ENCODE peak calls at places on chromosome 5, in eight cellular contexts. W, T, G, V, I, D, B and Q are unnamed samples.

GRCh38 chr5:56983593-56984361 is 31.9 kb upstream of the MIER3 start:
- DNase-seq in W (no peak), T (no peak), G (no peak), V (no peak), I (no peak), D (peak; percentile 11), B (no peak), Q (no peak)

GRCh38 chr5:111603446-111603827 is 91.1 kb upstream of the STARD4 start:
- DNase-seq in W (peak; percentile 88), T (peak; percentile 37), G (no peak), V (no peak), I (no peak), D (peak; percentile 37), B (no peak), Q (no peak)

GRCh38 chr5:175253597-175253996 is 190.4 kb downstream of the DRD1 start:
- DNase-seq in W (peak; percentile 39), T (no peak), G (no peak), V (no peak), I (no peak), D (no peak), B (no peak), Q (no peak)

GRCh38 chr5:54753034-54753433 is 232.4 kb downstream of the ESM1 start:
- DNase-seq in W (peak; percentile 88), T (peak; percentile 81), G (no peak), V (no peak), I (no peak), D (no peak), B (no peak), Q (peak; percentile 25)

GRCh38 chr5:142725231-142726187 is 39.6 kb upstream of the FGF1 start:
- DNase-seq in W (no peak), T (no peak), G (no peak), V (no peak), I (no peak), D (no peak), B (no peak), Q (no peak)

GRCh38 chr5:107808671-107809137 is 138.0 kb upstream of the EFNA5 start:
- DNase-seq in W (peak; percentile 12), T (no peak), G (no peak), V (peak; percentile 96), I (peak; percentile 87), D (peak; percentile 88), B (no peak), Q (no peak)

GRCh38 chr5:149785341-149785740 is 55.2 kb downstream of the PPARGC1B start:
- DNase-seq in W (no peak), T (no peak), G (no peak), V (no peak), I (no peak), D (no peak), B (no peak), Q (no peak)

GRCh38 chr5:17928571-17928970 is 294.3 kb downstream of the TAF11L14 start:
- DNase-seq in W (peak; percentile 7), T (peak; percentile 64), G (no peak), V (no peak), I (no peak), D (no peak), B (no peak), Q (no peak)

GRCh38 chr5:174371600-174372094 is 326.1 kb downstream of the NSG2 start:
- DNase-seq in W (peak; percentile 89), T (no peak), G (no peak), V (no peak), I (no peak), D (peak; percentile 50), B (no peak), Q (no peak)

GRCh38 chr5:79793304-79793703 is 103.7 kb downstream of the CMYA5 start:
- DNase-seq in W (peak; percentile 10), T (no peak), G (no peak), V (no peak), I (no peak), D (no peak), B (no peak), Q (no peak)

GRCh38 chr5:122971333-122971732 is 65.2 kb downstream of the PPIC start:
- DNase-seq in W (no peak), T (no peak), G (no peak), V (no peak), I (no peak), D (no peak), B (no peak), Q (no peak)

GRCh38 chr5:96483878-96484277 is 50.8 kb upstream of the PCSK1 start:
- DNase-seq in W (peak; percentile 58), T (peak; percentile 24), G (no peak), V (no peak), I (no peak), D (peak; percentile 69), B (no peak), Q (no peak)

GRCh38 chr5:111238826-111239225 is 14.6 kb downstream of the CAMK4 start:
- DNase-seq in W (no peak), T (no peak), G (no peak), V (no peak), I (no peak), D (no peak), B (no peak), Q (no peak)

GRCh38 chr5:15483348-15484090 is 16.5 kb upstream of the FBXL7 start:
- DNase-seq in W (peak; percentile 17), T (peak; percentile 33), G (no peak), V (no peak), I (no peak), D (peak; percentile 11), B (no peak), Q (no peak)

GRCh38 chr5:1008451-1009358 is at the start of gene NKD2:
- DNase-seq in W (no peak), T (peak; percentile 59), G (peak; percentile 5), V (no peak), I (no peak), D (peak; percentile 81), B (peak; percentile 25), Q (no peak)

GRCh38 chr5:148932355-148932935 is 106.0 kb downstream of the ADRB2 start:
- DNase-seq in W (no peak), T (no peak), G (no peak), V (no peak), I (no peak), D (no peak), B (no peak), Q (no peak)

GRCh38 chr5:39194466-39195136 is 24.8 kb downstream of the FYB1 start:
- DNase-seq in W (peak; percentile 68), T (peak; percentile 96), G (no peak), V (no peak), I (no peak), D (peak; percentile 58), B (no peak), Q (no peak)

GRCh38 chr5:110957934-110958333 is 113.6 kb upstream of the TSLP start:
- DNase-seq in W (peak; percentile 54), T (peak; percentile 79), G (no peak), V (no peak), I (no peak), D (no peak), B (no peak), Q (no peak)

GRCh38 chr5:66769839-66770617 is 173.8 kb downstream of the MAST4 start:
- DNase-seq in W (peak; percentile 21), T (peak; percentile 2), G (no peak), V (peak; percentile 80), I (peak; percentile 41), D (peak; percentile 30), B (peak; percentile 18), Q (no peak)

GRCh38 chr5:130546216-130546615 is 618.8 kb downstream of the HINT1 start:
- DNase-seq in W (peak; percentile 43), T (peak; percentile 34), G (no peak), V (no peak), I (no peak), D (no peak), B (no peak), Q (no peak)

GRCh38 chr5:20276061-20276958 is 288.3 kb upstream of the CDH18 start:
- DNase-seq in W (peak; percentile 96), T (peak; percentile 49), G (no peak), V (peak; percentile 25), I (no peak), D (peak; percentile 9), B (no peak), Q (no peak)

GRCh38 chr5:446864-447263 is 3.9 kb downstream of the EXOC3 start:
- DNase-seq in W (peak; percentile 34), T (peak; percentile 76), G (no peak), V (peak; percentile 19), I (no peak), D (peak; percentile 63), B (no peak), Q (peak; percentile 68)

GRCh38 chr5:111224561-111224989 is 391 bp downstream of the CAMK4 start:
- DNase-seq in W (no peak), T (no peak), G (no peak), V (no peak), I (no peak), D (no peak), B (no peak), Q (no peak)

GRCh38 chr5:161273410-161273809 is 273.1 kb downstream of the GABRB2 start:
- DNase-seq in W (no peak), T (no peak), G (no peak), V (no peak), I (no peak), D (no peak), B (no peak), Q (no peak)

GRCh38 chr5:40204157-40204556 is 475.6 kb upstream of the PTGER4 start:
- DNase-seq in W (no peak), T (no peak), G (no peak), V (no peak), I (no peak), D (no peak), B (no peak), Q (no peak)

GRCh38 chr5:140408750-140409241 is 7.2 kb downstream of the ANKHD1 start:
- DNase-seq in W (peak; percentile 1), T (no peak), G (no peak), V (no peak), I (no peak), D (no peak), B (no peak), Q (no peak)
- H3K4me1 ChIP-seq in W (peaks cover 2% of the 10 kb centered on the region), T (peaks cover 13% of the 10 kb centered on the region), G (peaks cover 50% of the 10 kb centered on the region), V (peaks cover 3% of the 10 kb centered on the region), I (no peaks in the 10 kb centered on the region), D (peaks cover 14% of the 10 kb centered on the region), B (peaks cover 68% of the 10 kb centered on the region), Q (peaks cover 60% of the 10 kb centered on the region)

GRCh38 chr5:6731465-6732237 is 18.4 kb downstream of the TENT4A start:
- DNase-seq in W (no peak), T (no peak), G (no peak), V (no peak), I (no peak), D (no peak), B (no peak), Q (no peak)
- H3K4me1 ChIP-seq in W (peaks cover 29% of the 10 kb centered on the region), T (peaks cover 53% of the 10 kb centered on the region), G (peaks cover 51% of the 10 kb centered on the region), V (no peaks in the 10 kb centered on the region), I (peaks cover 3% of the 10 kb centered on the region), D (peaks cover 17% of the 10 kb centered on the region), B (peaks cover 94% of the 10 kb centered on the region), Q (peaks cover 60% of the 10 kb centered on the region)

GRCh38 chr5:134079748-134080581 is 34.5 kb upstream of the TCF7 start:
- DNase-seq in W (no peak), T (no peak), G (no peak), V (no peak), I (no peak), D (no peak), B (no peak), Q (peak; percentile 67)
- H3K4me1 ChIP-seq in W (no peaks in the 10 kb centered on the region), T (no peaks in the 10 kb centered on the region), G (peaks cover 70% of the 10 kb centered on the region), V (no peaks in the 10 kb centered on the region), I (no peaks in the 10 kb centered on the region), D (no peaks in the 10 kb centered on the region), B (no peaks in the 10 kb centered on the region), Q (peaks cover 30% of the 10 kb centered on the region)

DNA sequence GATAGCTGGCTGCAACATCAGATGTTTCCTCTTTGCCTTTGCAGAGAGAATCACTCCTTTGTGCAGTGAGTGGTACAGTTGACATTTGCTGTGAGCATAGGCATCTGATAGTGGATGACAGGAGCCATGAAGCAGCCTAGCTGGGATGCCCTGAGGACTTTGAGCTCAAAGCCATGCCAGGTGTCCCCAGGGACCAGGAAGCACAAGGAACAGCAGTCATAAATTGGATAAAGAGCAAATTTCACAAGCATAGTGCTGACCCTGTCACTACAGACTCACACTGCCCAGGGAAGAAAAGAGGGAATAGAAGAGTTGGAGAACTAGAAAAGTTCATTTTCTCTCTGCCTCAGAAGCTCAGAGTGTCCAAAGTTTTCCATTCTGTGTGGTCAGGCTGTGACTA is 336.0 kb upstream of the SLC30A5 start:
- DNase-seq in W (no peak), T (no peak), G (no peak), V (no peak), I (no peak), D (peak; percentile 59), B (no peak), Q (no peak)
- H3K4me1 ChIP-seq in W (no peaks in the 10 kb centered on the region), T (no peaks in the 10 kb centered on the region), G (no peaks in the 10 kb centered on the region), V (no peaks in the 10 kb centered on the region), I (no peaks in the 10 kb centered on the region), D (peaks cover 8% of the 10 kb centered on the region), B (peaks cover 6% of the 10 kb centered on the region), Q (no peaks in the 10 kb centered on the region)